ENCODE peak calls at places on chromosome 11, in ten cellular contexts. Y is HTR-8/SVneo; A is activated naive CD4-positive, alpha-beta T cell; U is stimulated activated CD8-positive, alpha-beta memory T cell treated with anti-CD3 and anti-CD28 coated beads, Interleukin-4, amount 100 ng/mL, for 4 hours; R is H4; L is EH; E is fibroblast of the aortic adventitia; Z is osteoblast; G is kidney tubule cell; M is Right ventricle myocardium inferior. H is an unnamed sample.

GRCh38 chr11:66339163-66339675 is 3.0 kb upstream of the RIN1 start:
- DNase-seq in L (peak), Y (no peak), M (peak), A (no peak), Z (peak), E (no peak), G (peak), R (no peak), U (no peak), H (no peak)

GRCh38 chr11:87173185-87174039 is 135.7 kb downstream of the TMEM135 start:
- DNase-seq in Z (peak), U (no peak), R (peak), M (no peak), E (peak), L (peak), G (peak), Y (peak), A (no peak), H (no peak)

GRCh38 chr11:62124186-62125113 is 639 bp downstream of the INCENP start:
- DNase-seq in Z (peak), Y (peak), E (no peak), L (peak), G (peak), A (no peak), U (no peak), M (no peak), R (no peak), H (peak)

GRCh38 chr11:57792060-57792541 is 30.5 kb downstream of the CTNND1 start:
- DNase-seq in Z (peak), A (peak), L (peak), G (peak), M (peak), Y (no peak), R (peak), U (peak), E (no peak), H (peak)

GRCh38 chr11:66970808-66971442 is 4.2 kb upstream of the C11orf86 start:
- DNase-seq in A (no peak), E (peak), Z (peak), Y (peak), U (no peak), M (no peak), R (peak), L (peak), G (peak), H (peak)

GRCh38 chr11:67689178-67689577 is 14.8 kb upstream of the ALDH3B2 start:
- DNase-seq in Z (no peak), Y (no peak), U (no peak), A (no peak), R (no peak), G (no peak), L (no peak), M (no peak), E (no peak), H (no peak)

GRCh38 chr11:12362857-12363256 is 14.5 kb upstream of the PARVA start:
- DNase-seq in G (no peak), Z (no peak), E (no peak), Y (no peak), M (no peak), R (no peak), L (no peak), A (no peak), U (no peak), H (no peak)

GRCh38 chr11:63868399-63869064 is 29.6 kb downstream of the MARK2 start:
- DNase-seq in Z (no peak), M (no peak), A (no peak), U (no peak), R (no peak), Y (no peak), E (no peak), L (no peak), G (no peak), H (no peak)

GRCh38 chr11:86476109-86476861 is 101.6 kb downstream of the CCDC81 start:
- DNase-seq in M (no peak), Z (no peak), Y (no peak), R (no peak), E (no peak), G (no peak), A (no peak), U (no peak), L (no peak), H (no peak)